ENCODE peak calls at places on chromosomes 11 and 22, in four cellular contexts. T, Y, P and W are unnamed samples.

GRCh38 chr22:29621761-29622526 is 18.5 kb downstream of the NF2 start:
- DNase-seq in T (no peak), Y (no peak), P (no peak), W (peak)

GRCh38 chr11:47464479-47464878 is 15.5 kb upstream of the RAPSN start:
- DNase-seq in T (no peak), Y (no peak), P (no peak), W (no peak)

GRCh38 chr11:108906826-108907225 is 242.0 kb downstream of the DDX10 start:
- DNase-seq in T (no peak), Y (no peak), P (no peak), W (no peak)

GRCh38 chr11:104668797-104669463 is 229.3 kb downstream of the CASP12 start:
- DNase-seq in T (no peak), Y (no peak), P (no peak), W (no peak)

GRCh38 chr22:32050678-32051515 is 7.8 kb downstream of the SLC5A1 start:
- DNase-seq in T (peak), Y (no peak), P (no peak), W (peak)

GRCh38 chr11:32400196-32400595 is 35.1 kb downstream of the WT1 start:
- DNase-seq in T (no peak), Y (no peak), P (no peak), W (no peak)

GRCh38 chr22:29626497-29627195 is 23.2 kb downstream of the NF2 start:
- DNase-seq in T (no peak), Y (no peak), P (no peak), W (peak)

GRCh38 chr22:22772396-22772795 is 115.2 kb upstream of the IGLL5 start:
- DNase-seq in T (no peak), Y (no peak), P (no peak), W (no peak)

GRCh38 chr22:20054034-20054427 is 26.0 kb upstream of the DGCR8 start:
- DNase-seq in T (no peak), Y (no peak), P (no peak), W (no peak)

GRCh38 chr11:1193326-1194230 is 29.3 kb upstream of the MUC5B start:
- DNase-seq in T (no peak), Y (peak), P (no peak), W (no peak)

GRCh38 chr22:27842236-27842993 is 40.9 kb upstream of the MN1 start:
- DNase-seq in T (no peak), Y (no peak), P (no peak), W (no peak)

GRCh38 chr11:114197799-114198500 is 98.2 kb upstream of the NNMT start:
- DNase-seq in T (peak), Y (no peak), P (no peak), W (peak)

GRCh38 chr11:3834349-3835099 is 6.2 kb downstream of the RHOG start:
- DNase-seq in T (no peak), Y (peak), P (no peak), W (no peak)

GRCh38 chr11:125112235-125112604 is 794 bp upstream of the TMEM218 start:
- DNase-seq in T (no peak), Y (no peak), P (no peak), W (no peak)

GRCh38 chr22:50626856-50627451 is 998 bp downstream of the ARSA start:
- DNase-seq in T (no peak), Y (peak), P (no peak), W (no peak)

GRCh38 chr11:124900464-124900863 is 2.8 kb upstream of the ROBO4 start:
- DNase-seq in T (no peak), Y (no peak), P (no peak), W (no peak)

GRCh38 chr22:36258750-36259619 is 6.1 kb downstream of the APOL1 start:
- DNase-seq in T (no peak), Y (no peak), P (no peak), W (no peak)

GRCh38 chr11:10072142-10072541 is 221.9 kb downstream of the SBF2 start:
- DNase-seq in T (no peak), Y (no peak), P (no peak), W (no peak)

GRCh38 chr11:41714101-41714500 is 254.6 kb upstream of the LRRC4C start:
- DNase-seq in T (no peak), Y (no peak), P (no peak), W (no peak)

GRCh38 chr11:65879622-65880021 is at the start of gene CTSW:
- DNase-seq in T (no peak), Y (peak), P (no peak), W (no peak)

GRCh38 chr11:85347291-85347690 is 279.9 kb downstream of the DLG2 start:
- DNase-seq in T (no peak), Y (no peak), P (no peak), W (no peak)

GRCh38 chr11:107651672-107652071 is 60.2 kb downstream of the SLN start:
- DNase-seq in T (no peak), Y (no peak), P (no peak), W (no peak)

GRCh38 chr11:72751293-72752087 is 718 bp downstream of the ARAP1 start:
- DNase-seq in T (peak), Y (peak), P (no peak), W (no peak)

GRCh38 chr11:72754149-72754543 is 1.9 kb upstream of the ARAP1 start:
- DNase-seq in T (no peak), Y (no peak), P (no peak), W (no peak)

GRCh38 chr11:72754544-72755155 is 2.4 kb upstream of the ARAP1 start:
- DNase-seq in T (no peak), Y (peak), P (no peak), W (no peak)

GRCh38 chr11:72752088-72752914 is at the start of gene ARAP1:
- DNase-seq in T (peak), Y (peak), P (peak), W (peak)

DNA sequence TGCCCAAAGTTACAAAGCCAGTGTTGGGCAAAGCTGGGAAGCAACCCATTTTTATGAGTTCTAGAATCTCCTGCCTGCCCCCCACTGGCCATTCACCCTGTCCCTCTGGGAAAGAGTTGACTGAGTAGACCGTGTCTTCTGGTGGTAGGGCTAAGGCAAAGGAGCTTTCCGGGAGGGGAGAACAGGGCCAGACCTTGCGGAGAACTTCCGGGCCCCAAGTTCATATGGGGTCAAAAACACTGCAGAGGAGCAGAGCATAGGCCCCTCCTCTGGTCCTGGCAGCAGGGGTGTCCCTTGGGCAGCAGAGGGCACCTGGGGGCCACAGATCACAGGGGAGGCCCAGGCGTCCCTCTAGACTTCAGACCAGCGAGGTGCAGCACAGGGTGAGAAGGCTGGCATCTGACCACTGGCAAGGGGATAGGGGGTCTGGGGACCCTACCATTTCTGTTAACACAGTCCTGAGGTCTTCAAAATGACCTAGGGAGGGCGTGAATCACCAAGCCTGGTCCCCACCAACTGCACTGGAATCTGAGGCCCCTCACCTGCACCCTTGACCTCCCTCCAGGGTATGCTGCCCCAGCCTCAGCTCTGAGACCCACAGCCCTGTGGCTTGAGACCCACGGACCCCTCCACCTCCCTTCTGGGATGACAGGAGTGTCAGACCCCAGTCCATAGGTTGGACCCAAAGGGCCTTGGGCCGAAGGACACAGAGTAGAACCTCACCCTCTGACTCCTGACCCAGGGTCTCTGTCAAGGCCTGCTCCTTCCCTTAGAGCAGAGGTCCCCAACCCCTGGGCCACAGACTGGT is 1.3 kb upstream of the ARAP1 start:
- DNase-seq in T (no peak), Y (peak), P (no peak), W (no peak)
- TF ChIP-seq CTCF in T (no peak), Y (no peak), P (no peak), W (no peak)

DNA sequence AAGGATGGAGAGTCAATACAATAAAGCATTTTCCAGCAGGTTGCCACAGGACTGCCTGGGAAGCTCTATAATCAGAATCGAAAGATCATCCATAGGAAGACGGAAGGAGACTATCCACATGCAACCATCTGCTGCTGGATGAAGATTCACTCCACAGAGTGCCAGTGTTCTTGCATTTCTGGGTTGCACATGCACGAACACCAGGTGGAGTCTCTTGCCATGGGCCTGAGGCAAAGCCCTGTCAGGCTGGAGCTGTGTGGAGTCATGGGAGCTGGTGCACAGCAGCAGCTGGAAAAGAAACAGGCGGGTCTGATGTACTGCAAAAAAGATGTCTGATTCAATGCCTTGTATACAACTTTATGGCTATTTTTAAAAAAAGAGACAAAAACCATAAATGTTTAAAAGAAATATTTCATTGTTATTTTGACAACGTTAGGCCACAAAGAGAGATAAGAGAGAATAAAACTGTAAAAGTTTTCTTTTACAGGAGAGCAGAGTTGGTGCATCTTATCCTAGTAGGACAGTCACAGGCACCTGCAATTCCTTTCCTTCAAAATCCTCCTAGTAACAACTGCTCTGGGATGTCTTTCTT is 12.9 kb upstream of the FAT3 start:
- DNase-seq in T (peak), Y (no peak), P (peak), W (peak)
- TF ChIP-seq CTCF in T (no peak), Y (no peak), P (peak), W (no peak)

GRCh38 chr11:119062779-119063178 is 4.8 kb upstream of the VPS11 start:
- DNase-seq in T (peak), Y (no peak), P (no peak), W (no peak)

GRCh38 chr11:119061256-119061655 is 4.3 kb upstream of the HYOU1 start:
- DNase-seq in T (peak), Y (no peak), P (no peak), W (no peak)

GRCh38 chr11:119067371-119068222 is at the start of gene VPS11:
- DNase-seq in T (peak), Y (peak), P (peak), W (peak)

GRCh38 chr11:119066481-119066880 is 1.1 kb upstream of the VPS11 start:
- DNase-seq in T (no peak), Y (no peak), P (no peak), W (no peak)

DNA sequence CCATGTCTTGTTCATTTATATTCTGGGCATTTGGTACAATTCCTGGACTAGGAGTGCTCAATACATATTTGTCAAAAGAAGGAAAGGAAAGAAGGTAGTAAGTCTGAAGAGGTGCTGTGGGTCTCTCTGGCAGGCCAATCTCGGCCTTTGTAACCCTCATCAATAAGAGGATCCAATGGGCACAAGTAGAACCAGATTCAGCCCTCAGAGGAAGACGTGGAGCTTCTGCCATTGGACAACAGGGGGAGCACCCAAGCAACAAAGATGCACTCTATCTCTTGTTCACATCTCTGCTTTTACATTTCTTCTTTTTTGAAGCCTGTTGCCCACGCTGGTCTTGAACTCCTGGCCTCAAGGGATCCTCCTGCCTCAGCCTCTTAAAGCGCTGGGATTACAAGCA is 2.2 kb upstream of the VPS11 start:
- DNase-seq in T (no peak), Y (no peak), P (no peak), W (no peak)
- TF ChIP-seq CTCF in T (no peak), Y (peak), P (peak), W (no peak)

DNA sequence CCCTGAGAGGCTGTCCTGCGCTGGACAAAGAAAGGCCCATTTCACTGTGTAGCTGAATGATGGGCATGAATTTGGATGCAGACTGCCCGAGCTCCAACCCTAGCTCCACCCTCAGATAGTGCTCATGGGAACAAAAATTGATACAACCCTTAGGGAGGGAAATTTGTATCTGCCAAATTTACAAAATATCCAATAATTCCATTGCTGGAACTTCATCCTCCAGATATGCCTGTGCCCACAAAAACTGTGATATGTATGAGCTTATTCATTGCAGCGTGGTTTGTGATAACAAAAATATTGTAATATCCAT is 2.1 kb downstream of the MS4A8 start:
- DNase-seq in T (no peak), Y (no peak), P (no peak), W (no peak)
- TF ChIP-seq CTCF in T (no peak), Y (no peak), P (no peak), W (no peak)

GRCh38 chr22:41857160-41857859 is 24.4 kb downstream of the SREBF2 start:
- DNase-seq in T (peak), Y (no peak), P (no peak), W (peak)

GRCh38 chr22:41862530-41863266 is 29.8 kb downstream of the SREBF2 start:
- DNase-seq in T (no peak), Y (no peak), P (no peak), W (no peak)

GRCh38 chr22:41862160-41862529 is 29.2 kb downstream of the SREBF2 start:
- DNase-seq in T (no peak), Y (no peak), P (no peak), W (no peak)

GRCh38 chr22:41856484-41856883 is 23.6 kb downstream of the SREBF2 start:
- DNase-seq in T (no peak), Y (no peak), P (no peak), W (no peak)

DNA sequence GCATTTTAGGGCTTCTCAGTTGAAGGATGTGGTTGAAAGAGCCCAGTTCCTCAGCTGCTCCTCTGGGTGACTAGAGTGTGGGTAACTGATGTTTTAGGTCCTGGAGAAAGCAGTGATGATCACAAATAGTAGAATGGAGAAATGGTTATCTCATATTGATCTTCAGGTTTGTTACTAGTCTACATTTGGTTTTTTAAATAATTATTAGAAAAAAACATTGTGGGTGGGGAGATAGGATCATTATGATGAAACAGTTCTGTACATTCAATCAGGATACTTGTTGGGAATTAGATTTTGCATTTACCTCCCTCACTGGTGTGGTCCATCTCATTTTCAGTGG is 24.9 kb downstream of the SREBF2 start:
- DNase-seq in T (no peak), Y (no peak), P (no peak), W (no peak)
- TF ChIP-seq CTCF in T (no peak), Y (no peak), P (no peak), W (no peak)

GRCh38 chr11:76838422-76839068 is 22.2 kb upstream of the ACER3 start:
- DNase-seq in T (no peak), Y (no peak), P (no peak), W (no peak)
- TF ChIP-seq CTCF in T (no peak), Y (no peak), P (peak), W (no peak)